ENCODE peak calls at places on chromosomes 6 and 20, in five cellular contexts. F, Z, E, I and T are unnamed samples.

GRCh38 chr6:22448311-22448711 is 121.1 kb upstream of the HDGFL1 start:
- DNase-seq in Z (peak; percentile 22), I (peak; percentile 50), F (no peak), E (no peak), T (no peak)

GRCh38 chr20:37983286-37983685 is 50.0 kb downstream of the TTI1 start:
- DNase-seq in F (no peak), E (no peak), Z (no peak), I (no peak), T (no peak)

GRCh38 chr6:105116150-105116549 is 63.7 kb downstream of the POPDC3 start:
- DNase-seq in E (no peak), F (no peak), I (peak; percentile 22), Z (no peak), T (no peak)

GRCh38 chr6:111258615-111259088 is 171.3 kb downstream of the SLC16A10 start:
- DNase-seq in I (no peak), E (no peak), F (no peak), Z (no peak), T (no peak)

GRCh38 chr6:135052939-135053338 is 1.7 kb downstream of the HBS1L start:
- DNase-seq in F (no peak), E (no peak), I (no peak), Z (no peak), T (no peak)

GRCh38 chr20:53337419-53338101 is 256.1 kb downstream of the ZNF217 start:
- DNase-seq in F (no peak), Z (no peak), I (no peak), E (no peak), T (no peak)

GRCh38 chr6:140183881-140184280 is 809.4 kb upstream of the CITED2 start:
- DNase-seq in F (no peak), I (no peak), E (no peak), Z (no peak), T (no peak)

GRCh38 chr6:35566794-35567193 is 54.1 kb upstream of the TULP1 start:
- DNase-seq in E (no peak), I (no peak), F (no peak), Z (no peak), T (no peak)

GRCh38 chr6:150925655-150925928 is 60.1 kb downstream of the MTHFD1L start:
- DNase-seq in F (no peak), E (no peak), I (no peak), Z (no peak), T (no peak)

GRCh38 chr6:124536792-124537191 is 425.4 kb upstream of the RNF217 start:
- DNase-seq in Z (no peak), E (no peak), I (peak; percentile 41), F (no peak), T (no peak)